ENCODE peak calls at places on chromosome X, in eight cellular contexts. D is GM04503; H is stimulated activated CD8-positive, alpha-beta memory T cell treated with anti-CD3 and anti-CD28 coated beads, Interleukin-15, amount 100 ng/mL, for 1 hour; Z is GM20000; C is lung; W is mammary epithelial cell; Q is suprapubic skin; L is dorsolateral prefrontal cortex. J is an unnamed sample.

GRCh38 chrX:129933700-129934099 is 27.7 kb downstream of the UTP14A start:
- DNase-seq in D (no peak), H (no peak), Z (no peak), C (no peak), W (no peak), Q (no peak), L (no peak), J (no peak)

GRCh38 chrX:151899622-151900021 is 13.1 kb upstream of the MAGEA4 start:
- DNase-seq in D (no peak), H (no peak), Z (no peak), C (no peak), W (no peak), Q (no peak), L (no peak), J (no peak)

GRCh38 chrX:67568769-67569168 is 24.9 kb downstream of the AR start:
- DNase-seq in D (no peak), H (no peak), Z (no peak), C (no peak), W (no peak), Q (no peak), L (no peak), J (no peak)

GRCh38 chrX:40062525-40063193 is 35.1 kb downstream of the BCOR start:
- DNase-seq in D (no peak), H (no peak), Z (no peak), C (no peak), W (peak), Q (no peak), L (no peak), J (no peak)

GRCh38 chrX:13319953-13320352 is at the start of gene ATXN3L:
- DNase-seq in D (no peak), H (no peak), Z (no peak), C (no peak), W (no peak), Q (no peak), L (no peak), J (no peak)

GRCh38 chrX:80282535-80282934 is 137.7 kb upstream of the TENT5D start:
- DNase-seq in D (no peak), H (no peak), Z (no peak), C (no peak), W (no peak), Q (no peak), L (no peak), J (no peak)

GRCh38 chrX:122982521-122982920 is 201.6 kb upstream of the GRIA3 start:
- DNase-seq in D (no peak), H (no peak), Z (no peak), C (no peak), W (no peak), Q (no peak), L (no peak), J (no peak)

GRCh38 chrX:74372272-74372671 is 49.0 kb upstream of the SLC16A2 start:
- DNase-seq in D (no peak), H (no peak), Z (no peak), C (no peak), W (peak), Q (no peak), L (no peak), J (no peak)

GRCh38 chrX:150872773-150873336 is 25.6 kb downstream of the CD99L2 start:
- DNase-seq in D (no peak), H (no peak), Z (no peak), C (no peak), W (no peak), Q (no peak), L (no peak), J (peak)

GRCh38 chrX:135505356-135505755 is 15.1 kb upstream of the INTS6L start:
- DNase-seq in D (no peak), H (no peak), Z (no peak), C (no peak), W (peak), Q (no peak), L (no peak), J (no peak)

GRCh38 chrX:1249101-1249887 is 19.3 kb upstream of the CSF2RA start:
- DNase-seq in D (peak), H (no peak), Z (no peak), C (peak), W (no peak), Q (no peak), L (no peak), J (peak)

GRCh38 chrX:39158801-39159657 is 357.8 kb downstream of the MID1IP1 start:
- DNase-seq in D (no peak), H (no peak), Z (no peak), C (peak), W (peak), Q (no peak), L (no peak), J (no peak)

GRCh38 chrX:85996555-85996954 is 50.8 kb downstream of the CHM start:
- DNase-seq in D (no peak), H (no peak), Z (no peak), C (no peak), W (no peak), Q (no peak), L (no peak), J (no peak)

GRCh38 chrX:116667760-116668159 is 205.0 kb upstream of the CT83 start:
- DNase-seq in D (no peak), H (no peak), Z (no peak), C (no peak), W (no peak), Q (no peak), L (no peak), J (peak)

GRCh38 chrX:132963846-132964245 is 5.4 kb upstream of the HS6ST2 start:
- DNase-seq in D (no peak), H (no peak), Z (no peak), C (no peak), W (no peak), Q (no peak), L (no peak), J (no peak)

GRCh38 chrX:71158603-71159002 is 14.0 kb downstream of the NLGN3 start:
- DNase-seq in D (no peak), H (no peak), Z (no peak), C (no peak), W (no peak), Q (no peak), L (no peak), J (no peak)

GRCh38 chrX:110304884-110305283 is 13.0 kb downstream of the AMMECR1 start:
- DNase-seq in D (no peak), H (no peak), Z (no peak), C (no peak), W (no peak), Q (no peak), L (no peak), J (no peak)

GRCh38 chrX:2664497-2664896 is 26.6 kb upstream of the CD99 start:
- DNase-seq in D (no peak), H (no peak), Z (no peak), C (no peak), W (no peak), Q (no peak), L (no peak), J (peak)

GRCh38 chrX:39904816-39905474 is 192.8 kb downstream of the BCOR start:
- DNase-seq in D (no peak), H (no peak), Z (no peak), C (no peak), W (no peak), Q (no peak), L (no peak), J (no peak)

GRCh38 chrX:115889121-115889890 is 281.2 kb upstream of the AGTR2 start:
- DNase-seq in D (no peak), H (no peak), Z (peak), C (no peak), W (no peak), Q (no peak), L (no peak), J (no peak)

GRCh38 chrX:47206316-47206715 is 12.2 kb upstream of the CDK16 start:
- DNase-seq in D (no peak), H (no peak), Z (no peak), C (no peak), W (peak), Q (no peak), L (no peak), J (no peak)

GRCh38 chrX:35445912-35446311 is 352.2 kb upstream of the MAGEB16 start:
- DNase-seq in D (no peak), H (no peak), Z (no peak), C (no peak), W (no peak), Q (no peak), L (no peak), J (no peak)

J was measured in psoas muscle.